ENCODE peak calls at places on chromosomes 7 and 10, in nine cellular contexts. U is WTC11, V is cardiac muscle cell, T is left ventricle myocardium inferior, K is bronchial epithelial cell, C is GM12865, G is HepG2, Z is AG04450, H is BJ. D is an unnamed sample.

GRCh38 chr10:31124852-31125251 is 93.2 kb upstream of the ZNF438 start:
- DNase-seq in U (no peak), V (peak), T (no peak), K (no peak), C (no peak), G (no peak), Z (no peak), H (no peak), D (no peak)

GRCh38 chr10:130968964-130969363 is 342.6 kb downstream of the TCERG1L start:
- DNase-seq in U (no peak), V (no peak), T (no peak), K (peak), C (no peak), G (no peak), Z (no peak), H (no peak), D (no peak)

GRCh38 chr10:90988024-90988423 is 67.1 kb upstream of the ANKRD1 start:
- DNase-seq in U (no peak), V (no peak), T (no peak), K (no peak), C (no peak), G (no peak), Z (no peak), H (no peak), D (no peak)

GRCh38 chr10:6313107-6313895 is 110.6 kb downstream of the PFKFB3 start:
- DNase-seq in U (no peak), V (no peak), T (no peak), K (no peak), C (no peak), G (no peak), Z (no peak), H (no peak), D (no peak)

GRCh38 chr7:29414216-29414615 is 149.4 kb upstream of the PRR15 start:
- DNase-seq in U (no peak), V (no peak), T (no peak), K (no peak), C (no peak), G (no peak), Z (no peak), H (no peak), D (no peak)

GRCh38 chr7:47669178-47669878 is 87.4 kb upstream of the TNS3 start:
- DNase-seq in U (no peak), V (peak), T (peak), K (peak), C (peak), G (peak), Z (peak), H (peak), D (peak)

GRCh38 chr10:30436200-30436599 is 2.2 kb downstream of the MAP3K8 start:
- DNase-seq in U (peak), V (peak), T (no peak), K (no peak), C (peak), G (no peak), Z (no peak), H (peak), D (no peak)

GRCh38 chr7:43791-44540 is 148.4 kb upstream of the FAM20C start:
- DNase-seq in U (no peak), V (no peak), T (no peak), K (no peak), C (no peak), G (no peak), Z (no peak), H (no peak), D (no peak)

GRCh38 chr10:10685566-10685965 is 332.1 kb upstream of the CELF2 start:
- DNase-seq in U (no peak), V (no peak), T (no peak), K (no peak), C (peak), G (no peak), Z (no peak), H (no peak), D (no peak)

GRCh38 chr7:84675633-84676034 is 481.0 kb upstream of the SEMA3A start:
- DNase-seq in U (no peak), V (peak), T (no peak), K (peak), C (peak), G (no peak), Z (no peak), H (no peak), D (peak)

GRCh38 chr10:94093286-94093905 is 99.7 kb downstream of the PLCE1 start:
- DNase-seq in U (no peak), V (peak), T (no peak), K (peak), C (no peak), G (no peak), Z (no peak), H (no peak), D (no peak)

GRCh38 chr7:44045226-44046014 is 918 bp downstream of the DBNL start:
- DNase-seq in U (no peak), V (no peak), T (no peak), K (peak), C (no peak), G (no peak), Z (no peak), H (no peak), D (peak)

GRCh38 chr10:91796332-91797076 is 1.7 kb upstream of the TNKS2 start:
- DNase-seq in U (peak), V (peak), T (peak), K (peak), C (peak), G (peak), Z (no peak), H (no peak), D (peak)

GRCh38 chr10:77359287-77359691 is 278.3 kb downstream of the KCNMA1 start:
- DNase-seq in U (no peak), V (no peak), T (no peak), K (no peak), C (no peak), G (no peak), Z (no peak), H (no peak), D (no peak)

GRCh38 chr10:79054203-79055099 is 14.3 kb upstream of the ZMIZ1 start:
- DNase-seq in U (no peak), V (no peak), T (peak), K (no peak), C (no peak), G (peak), Z (no peak), H (no peak), D (peak)

GRCh38 chr7:77235280-77235679 is 35.7 kb upstream of the FGL2 start:
- DNase-seq in U (no peak), V (peak), T (no peak), K (peak), C (no peak), G (no peak), Z (no peak), H (no peak), D (no peak)

GRCh38 chr7:124074007-124074406 is 41.1 kb upstream of the TMEM229A start:
- DNase-seq in U (no peak), V (no peak), T (no peak), K (no peak), C (no peak), G (no peak), Z (no peak), H (no peak), D (no peak)

GRCh38 chr10:9253121-9253520 is 1198.6 kb downstream of the GATA3 start:
- DNase-seq in U (no peak), V (peak), T (no peak), K (peak), C (no peak), G (no peak), Z (no peak), H (no peak), D (no peak)

GRCh38 chr10:20839141-20839540 is 58.0 kb downstream of the NEBL start:
- DNase-seq in U (no peak), V (no peak), T (no peak), K (peak), C (no peak), G (no peak), Z (no peak), H (no peak), D (no peak)

GRCh38 chr7:128266529-128266890 is 25.4 kb downstream of the LEP start:
- DNase-seq in U (no peak), V (no peak), T (no peak), K (no peak), C (no peak), G (no peak), Z (no peak), H (no peak), D (no peak)

GRCh38 chr10:93554760-93555432 is 11.6 kb upstream of the FFAR4 start:
- DNase-seq in U (peak), V (peak), T (peak), K (peak), C (peak), G (peak), Z (no peak), H (no peak), D (peak)

GRCh38 chr7:114875171-114875570 is 46.7 kb upstream of the MDFIC start:
- DNase-seq in U (no peak), V (no peak), T (no peak), K (no peak), C (no peak), G (no peak), Z (no peak), H (no peak), D (no peak)

GRCh38 chr10:35934637-35934995 is 292.5 kb upstream of the FZD8 start:
- DNase-seq in U (no peak), V (no peak), T (no peak), K (no peak), C (peak), G (no peak), Z (no peak), H (no peak), D (no peak)

GRCh38 chr10:91511549-91512330 is 101.6 kb downstream of the HECTD2 start:
- DNase-seq in U (no peak), V (peak), T (no peak), K (peak), C (peak), G (no peak), Z (peak), H (peak), D (no peak)

GRCh38 chr10:129849853-129850252 is 114.2 kb downstream of the EBF3 start:
- DNase-seq in U (no peak), V (no peak), T (no peak), K (no peak), C (no peak), G (no peak), Z (no peak), H (no peak), D (no peak)

GRCh38 chr7:70719120-70719519 is 412.8 kb upstream of the GALNT17 start:
- DNase-seq in U (no peak), V (no peak), T (no peak), K (no peak), C (no peak), G (no peak), Z (no peak), H (no peak), D (no peak)

GRCh38 chr7:142481548-142481947 is 223.7 kb upstream of the PRSS58 start:
- DNase-seq in U (no peak), V (peak), T (no peak), K (no peak), C (no peak), G (no peak), Z (no peak), H (no peak), D (no peak)

GRCh38 chr7:142482899-142483658 is 225.2 kb upstream of the PRSS58 start:
- DNase-seq in U (peak), V (peak), T (no peak), K (peak), C (peak), G (peak), Z (no peak), H (no peak), D (peak)

GRCh38 chr7:142478479-142479220 is 220.8 kb upstream of the PRSS58 start:
- DNase-seq in U (peak), V (peak), T (no peak), K (peak), C (peak), G (peak), Z (no peak), H (no peak), D (peak)

GRCh38 chr7:142476077-142476476 is 218.2 kb upstream of the PRSS58 start:
- DNase-seq in U (no peak), V (no peak), T (no peak), K (no peak), C (no peak), G (no peak), Z (no peak), H (no peak), D (no peak)

DNA sequence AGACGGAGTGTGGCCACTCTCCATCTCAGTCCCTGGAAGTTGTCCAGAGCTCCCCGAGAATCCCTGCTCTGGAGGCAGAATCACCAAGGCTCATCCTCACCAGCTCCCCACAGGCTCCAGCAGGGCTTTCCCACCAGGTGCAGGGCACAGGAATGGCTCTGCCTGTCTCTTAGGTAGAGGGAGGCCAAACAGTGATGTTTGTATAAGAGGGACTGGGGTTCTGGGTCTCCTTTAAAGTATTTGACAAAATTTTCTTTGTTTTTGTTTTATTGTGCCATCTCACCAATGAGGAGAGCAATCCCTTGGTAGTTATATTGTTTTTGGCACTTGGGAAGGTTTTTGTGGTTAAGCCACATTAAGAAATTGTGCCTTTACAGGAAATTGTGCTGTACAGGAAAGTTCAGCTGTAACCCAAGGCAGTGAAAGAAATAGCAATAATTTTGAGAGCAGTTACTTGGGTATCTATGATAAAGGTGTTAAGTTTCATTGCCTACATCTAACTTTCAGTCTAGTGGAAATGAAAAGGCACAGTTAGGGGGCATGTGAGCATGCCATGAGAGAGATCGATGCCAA is 219.3 kb upstream of the PRSS58 start:
- DNase-seq in U (no peak), V (peak), T (no peak), K (no peak), C (no peak), G (no peak), Z (no peak), H (no peak), D (no peak)
- TF ChIP-seq CTCF in U (no peak), V (no peak), T (no peak), K (no peak), C (no peak), G (no peak), Z (no peak), H (no peak), D (no peak)

DNA sequence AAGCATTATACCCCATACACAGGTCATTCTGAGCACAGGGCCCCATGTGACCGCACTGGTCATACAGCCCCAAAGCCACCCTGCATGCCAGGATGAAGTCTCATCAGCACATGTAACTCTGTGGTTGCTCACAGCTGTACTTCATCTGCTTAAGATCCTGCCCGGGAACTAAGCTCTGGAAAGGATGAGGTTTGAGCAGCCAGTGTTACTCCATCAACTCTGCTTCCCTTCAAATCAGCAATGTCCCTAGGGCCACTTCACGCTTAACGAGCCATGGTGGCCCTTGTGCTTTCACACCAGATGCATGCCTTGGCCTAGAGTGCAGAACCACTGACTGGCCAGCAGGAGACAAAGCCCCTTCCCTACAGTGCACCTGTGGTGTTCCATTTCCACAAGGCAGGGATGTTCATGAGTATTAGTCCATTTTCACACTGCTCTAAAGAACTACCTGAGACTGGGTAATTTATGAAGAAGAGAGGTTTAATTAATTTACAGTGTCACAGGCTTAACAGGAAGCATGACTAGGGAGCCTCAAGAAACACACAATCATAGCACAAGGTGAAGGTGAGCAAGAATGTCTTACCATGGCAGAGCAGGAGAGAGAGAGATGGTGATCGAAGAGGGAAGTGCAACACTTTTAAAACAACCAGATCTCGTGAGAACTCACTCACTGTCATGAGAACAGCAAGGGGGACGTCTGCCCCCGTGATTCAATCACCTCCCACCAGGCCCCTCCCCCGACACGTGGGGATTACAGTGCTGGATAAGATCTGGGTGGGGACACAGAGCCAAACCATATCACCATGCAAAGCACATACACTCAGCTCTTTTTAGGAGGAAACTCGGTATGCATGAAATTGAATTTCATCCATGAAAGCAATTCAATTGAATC is 149.0 kb upstream of the CDCA7L start:
- DNase-seq in U (no peak), V (peak), T (no peak), K (no peak), C (no peak), G (no peak), Z (peak), H (peak), D (no peak)
- TF ChIP-seq CTCF in U (no peak), V (no peak), T (no peak), K (peak), C (peak), G (no peak), Z (peak), H (no peak), D (no peak)

DNA sequence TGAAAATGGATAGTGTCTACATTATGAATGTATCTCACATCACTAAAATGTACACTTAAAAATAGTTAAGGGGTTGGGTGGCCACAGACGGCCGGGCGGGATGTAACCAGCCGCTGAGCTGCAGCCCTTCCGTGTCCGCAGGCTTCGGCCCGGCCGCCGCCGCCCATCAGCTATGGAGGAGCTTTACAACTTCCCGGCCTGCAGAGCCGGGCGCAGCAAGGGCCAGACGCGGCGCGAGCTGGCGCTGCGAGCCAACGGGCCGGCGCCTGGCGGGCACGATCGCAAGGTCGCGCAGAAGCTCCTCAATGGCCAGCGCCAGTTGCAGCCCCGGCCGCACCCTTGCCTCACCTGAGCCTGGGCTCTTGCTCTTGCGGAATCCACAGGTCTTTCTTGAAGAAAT is 69.1 kb downstream of the KMT2C start:
- DNase-seq in U (no peak), V (peak), T (peak), K (no peak), C (no peak), G (no peak), Z (no peak), H (no peak), D (no peak)
- TF ChIP-seq CTCF in U (no peak), V (no peak), T (peak), K (no peak), C (no peak), G (no peak), Z (no peak), H (no peak), D (no peak)

GRCh38 chr10:119299531-119299930 is 92.2 kb downstream of the GRK5 start:
- DNase-seq in U (no peak), V (peak), T (no peak), K (no peak), C (peak), G (no peak), Z (no peak), H (no peak), D (no peak)
- TF ChIP-seq CTCF in U (no peak), V (no peak), T (no peak), K (no peak), C (no peak), G (peak), Z (peak), H (no peak), D (no peak)

GRCh38 chr10:44862006-44862751 is 49.0 kb upstream of the TMEM72 start:
- DNase-seq in U (no peak), V (no peak), T (no peak), K (no peak), C (peak), G (no peak), Z (no peak), H (no peak), D (no peak)

GRCh38 chr10:44864042-44864436 is 47.1 kb upstream of the TMEM72 start:
- DNase-seq in U (peak), V (peak), T (no peak), K (no peak), C (no peak), G (no peak), Z (no peak), H (no peak), D (peak)

GRCh38 chr10:44862917-44863316 is 48.2 kb upstream of the TMEM72 start:
- DNase-seq in U (no peak), V (no peak), T (no peak), K (no peak), C (no peak), G (no peak), Z (no peak), H (no peak), D (no peak)

GRCh38 chr10:44864637-44865288 is 46.4 kb upstream of the TMEM72 start:
- DNase-seq in U (peak), V (peak), T (peak), K (peak), C (peak), G (peak), Z (peak), H (no peak), D (peak)

GRCh38 chr10:44863344-44864041 is 47.6 kb upstream of the TMEM72 start:
- DNase-seq in U (peak), V (no peak), T (no peak), K (no peak), C (no peak), G (no peak), Z (no peak), H (no peak), D (no peak)
- TF ChIP-seq CTCF in U (no peak), V (no peak), T (no peak), K (no peak), C (no peak), G (no peak), Z (no peak), H (no peak), D (no peak)

GRCh38 chr7:55571534-55572377 is 546 bp downstream of the VOPP1 start:
- DNase-seq in U (peak), V (peak), T (peak), K (peak), C (peak), G (peak), Z (no peak), H (no peak), D (peak)
- TF ChIP-seq CTCF in U (no peak), V (no peak), T (peak), K (no peak), C (peak), G (no peak), Z (no peak), H (no peak), D (no peak)

DNA sequence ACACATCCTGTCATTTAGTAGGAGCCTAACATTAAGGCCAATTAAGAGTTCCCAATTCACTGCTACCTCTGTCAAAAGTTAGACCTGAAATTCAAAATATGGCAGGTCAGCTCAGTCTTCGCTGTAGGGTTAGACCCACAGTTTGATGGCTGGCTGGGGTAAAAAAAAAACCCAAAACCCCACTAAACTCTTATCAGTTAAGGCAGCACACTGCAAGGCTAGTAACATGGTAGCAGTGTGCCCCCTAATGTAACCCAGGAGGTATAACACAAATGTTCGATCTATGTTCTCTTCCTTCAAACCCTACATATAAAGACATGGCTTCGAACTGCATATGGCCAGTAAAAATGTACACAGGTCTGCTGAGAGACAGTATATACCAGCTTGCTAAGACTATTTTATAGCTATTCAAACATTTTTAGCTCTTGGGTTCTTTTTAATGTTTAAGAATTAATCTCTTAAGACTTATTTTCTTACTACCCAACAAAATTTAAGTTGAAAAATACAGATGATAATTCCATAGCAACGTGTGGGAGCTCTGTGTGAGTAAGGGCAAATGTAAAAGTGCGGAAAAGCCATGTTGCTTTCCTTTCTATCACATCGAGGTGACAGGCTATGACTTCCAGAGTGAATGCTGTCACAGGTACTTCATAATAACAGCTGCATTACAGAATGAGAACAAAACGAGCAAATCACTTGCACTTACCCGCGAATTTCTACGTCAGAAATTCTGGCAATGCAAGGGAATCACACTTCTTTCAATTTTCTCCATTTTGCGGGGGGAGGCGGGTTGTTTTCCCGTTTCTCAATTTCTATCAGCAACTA is 168.4 kb upstream of the IMMP2L start:
- DNase-seq in U (no peak), V (peak), T (no peak), K (peak), C (peak), G (peak), Z (no peak), H (no peak), D (peak)
- TF ChIP-seq CTCF in U (peak), V (peak), T (peak), K (peak), C (peak), G (peak), Z (peak), H (peak), D (peak)

D was measured in activated CD8-positive, alpha-beta T cell treated with anti-CD3 and anti-CD28 coated beads for 36 hours.